ENCODE peak calls at places on chromosomes 2 and 18, in ten cellular contexts. E is mammary epithelial cell, M is AG09319, V is astrocyte, U is HFFc6, O is WTC11, X is PC-9, S is GM13976, K is WERI-Rb-1, Y is cardiac muscle cell. A is an unnamed sample.

GRCh38 chr2:149084924-149085795 is 46.7 kb downstream of the LYPD6B start:
- DNase-seq in Y (no peak), K (no peak), S (no peak), U (peak; percentile 20), X (no peak), O (no peak), E (no peak), M (no peak), V (no peak), A (no peak)

GRCh38 chr2:2837768-2838547 is 506.9 kb upstream of the MYT1L start:
- DNase-seq in V (no peak), O (no peak), K (no peak), M (no peak), S (no peak), Y (no peak), E (no peak), U (no peak), X (no peak), A (no peak)

GRCh38 chr2:219416233-219416598 is 2.0 kb upstream of the DES start:
- DNase-seq in O (no peak), E (no peak), S (no peak), M (no peak), X (no peak), Y (no peak), U (no peak), K (no peak), V (no peak), A (no peak)

GRCh38 chr18:36375118-36375517 is 77.6 kb downstream of the FHOD3 start:
- DNase-seq in M (no peak), U (no peak), V (no peak), S (no peak), Y (no peak), K (no peak), X (no peak), O (no peak), E (no peak), A (no peak)

GRCh38 chr2:236568922-236569592 is 568 bp upstream of the ACKR3 start:
- DNase-seq in U (no peak), Y (no peak), M (no peak), E (no peak), V (no peak), X (no peak), O (no peak), S (no peak), K (no peak), A (no peak)

GRCh38 chr18:75202976-75203375 is 6.0 kb downstream of the PTGR3 start:
- DNase-seq in X (no peak), M (no peak), S (no peak), E (no peak), V (no peak), U (no peak), O (no peak), K (no peak), Y (no peak), A (no peak)

GRCh38 chr2:180722551-180723239 is 257.7 kb upstream of the UBE2E3 start:
- DNase-seq in M (peak; percentile 49), Y (no peak), K (no peak), V (peak; percentile 82), X (peak; percentile 47), U (peak; percentile 64), O (no peak), S (no peak), E (peak; percentile 65), A (no peak)

GRCh38 chr2:105510761-105511669 is 112.2 kb upstream of the FHL2 start:
- DNase-seq in M (no peak), V (peak; percentile 22), E (peak; percentile 61), S (no peak), X (peak; percentile 71), K (no peak), Y (no peak), O (no peak), U (peak; percentile 45), A (no peak)

DNA sequence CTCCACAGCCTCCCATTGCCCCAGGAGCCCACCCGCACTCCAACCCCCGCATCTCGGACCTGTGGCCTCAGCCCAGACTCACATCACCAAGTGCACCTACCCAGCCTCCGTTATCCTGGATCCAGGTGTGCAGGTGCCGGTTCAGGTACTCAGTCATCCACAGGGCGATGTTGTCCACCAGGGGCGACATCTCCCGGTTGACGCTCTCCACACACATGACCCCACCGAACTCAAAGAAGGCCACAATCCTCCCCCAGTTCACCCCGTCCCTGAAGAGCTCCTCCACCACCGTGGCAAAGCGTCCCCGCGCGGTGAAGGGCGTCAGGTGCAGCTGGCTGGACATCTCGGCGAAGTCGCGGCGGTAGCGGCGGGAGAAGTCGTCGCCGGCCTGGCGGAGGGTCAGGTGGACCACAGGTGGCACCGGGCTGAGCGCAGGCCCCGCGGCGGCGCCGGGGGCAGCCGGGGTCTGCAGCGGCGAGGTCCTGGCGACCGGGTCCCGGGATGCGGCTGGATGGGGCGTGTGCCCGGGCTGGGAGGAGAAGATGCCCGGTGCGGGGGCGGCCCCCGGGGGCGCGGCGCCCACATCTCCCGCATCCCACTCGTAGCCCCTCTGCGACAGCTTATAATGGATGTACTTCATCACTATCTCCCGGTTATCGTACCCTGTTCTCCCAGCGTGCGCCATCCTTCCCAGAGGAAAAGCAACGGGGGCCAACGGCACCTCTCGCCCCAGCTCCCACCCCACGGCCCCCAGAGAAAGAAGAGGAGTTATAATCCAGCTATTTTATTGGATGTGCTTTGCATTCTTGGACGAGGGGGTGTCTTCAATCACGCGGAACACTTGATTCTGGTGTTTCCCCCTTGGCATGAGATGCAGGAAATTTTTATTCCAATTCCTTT is 1.3 kb downstream of the BCL2 start:
- DNase-seq in S (peak; percentile 81), O (peak; percentile 85), V (no peak), X (no peak), U (no peak), Y (peak; percentile 35), M (no peak), E (peak; percentile 15), K (no peak), A (peak; percentile 65)
- TF ChIP-seq CTCF in S (peak; percentile 81), O (peak; percentile 62), V (peak; percentile 28), X (no peak), U (peak; percentile 58), Y (peak; percentile 48), M (peak; percentile 51), E (peak; percentile 61), K (peak; percentile 18), A (peak; percentile 53)

GRCh38 chr18:12768622-12769021 is 65.8 kb downstream of the PSMG2 start:
- DNase-seq in U (peak; percentile 46), M (no peak), Y (no peak), K (no peak), V (peak; percentile 24), X (peak; percentile 36), S (no peak), E (peak; percentile 25), O (no peak), A (no peak)

GRCh38 chr18:12765127-12765526 is 62.3 kb downstream of the PSMG2 start:
- DNase-seq in Y (no peak), M (no peak), E (no peak), O (no peak), U (no peak), K (no peak), X (no peak), S (no peak), V (no peak), A (no peak)

GRCh38 chr18:12765586-12765985 is 62.7 kb downstream of the PSMG2 start:
- DNase-seq in Y (no peak), S (no peak), O (no peak), X (no peak), E (no peak), K (no peak), M (no peak), U (no peak), V (no peak), A (no peak)

GRCh38 chr18:12767580-12768155 is 64.8 kb downstream of the PSMG2 start:
- DNase-seq in M (no peak), E (no peak), S (no peak), O (no peak), K (no peak), X (no peak), U (no peak), V (no peak), Y (no peak), A (no peak)

DNA sequence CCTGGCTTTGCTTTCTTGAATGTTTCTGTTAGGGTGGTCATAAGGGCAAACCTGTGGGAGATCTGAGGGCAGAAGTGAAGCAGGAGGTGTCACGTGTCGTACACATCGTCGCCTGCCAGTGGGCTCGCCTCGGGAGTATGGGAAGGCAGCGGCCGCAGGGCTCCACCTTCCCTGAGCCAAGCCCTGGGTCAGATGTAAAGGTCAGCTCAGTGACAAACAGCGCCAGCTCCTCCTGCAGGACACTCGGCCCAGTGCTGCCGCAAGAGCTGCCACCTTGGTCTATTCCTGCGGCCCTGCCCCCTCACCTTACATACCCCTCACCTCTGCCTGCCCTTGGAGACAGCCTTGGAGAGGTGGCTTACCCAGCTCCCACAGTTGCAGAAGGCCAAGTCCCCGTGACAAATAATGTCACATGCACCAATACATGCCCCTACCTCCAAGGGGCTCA is 64.2 kb downstream of the PSMG2 start:
- DNase-seq in Y (peak; percentile 54), O (peak; percentile 82), K (peak; percentile 61), U (no peak), S (no peak), V (no peak), X (no peak), M (no peak), E (no peak), A (peak; percentile 62)
- TF ChIP-seq CTCF in Y (no peak), O (no peak), K (peak; percentile 77), U (no peak), S (no peak), V (no peak), X (no peak), M (no peak), E (no peak), A (peak; percentile 41)

GRCh38 chr2:10448646-10449480 is 736 bp upstream of the ODC1 start:
- DNase-seq in M (no peak), U (peak; percentile 79), K (peak; percentile 98), Y (peak; percentile 93), V (peak; percentile 76), X (peak; percentile 68), S (peak; percentile 72), E (peak; percentile 80), O (peak; percentile 87), A (peak; percentile 93)

GRCh38 chr2:10448208-10448645 is at the start of gene ODC1:
- DNase-seq in E (peak; percentile 88), K (peak; percentile 99), S (peak; percentile 98), U (peak; percentile 96), O (peak; percentile 90), X (peak; percentile 75), V (peak; percentile 70), Y (peak; percentile 95), M (peak; percentile 86), A (peak; percentile 99)

GRCh38 chr2:10446631-10447030 is 1.5 kb downstream of the ODC1 start:
- DNase-seq in K (no peak), V (no peak), X (no peak), E (no peak), S (no peak), M (no peak), O (no peak), U (no peak), Y (no peak), A (no peak)

GRCh38 chr2:10449481-10449831 is 1.3 kb upstream of the ODC1 start:
- DNase-seq in V (no peak), Y (no peak), M (no peak), E (no peak), X (no peak), U (no peak), K (no peak), O (no peak), S (no peak), A (no peak)

GRCh38 chr2:10447300-10448207 is 573 bp downstream of the ODC1 start:
- DNase-seq in K (no peak), V (peak; percentile 35), S (peak; percentile 81), U (peak; percentile 25), E (peak; percentile 42), X (peak; percentile 55), Y (peak; percentile 55), O (peak; percentile 32), M (no peak), A (no peak)
- TF ChIP-seq CTCF in K (no peak), V (no peak), S (no peak), U (no peak), E (no peak), X (peak; percentile 13), Y (no peak), O (no peak), M (no peak), A (no peak)

GRCh38 chr2:17918789-17919188 is 40.3 kb downstream of the KCNS3 start:
- DNase-seq in X (no peak), U (no peak), V (no peak), K (no peak), Y (peak; percentile 13), E (no peak), O (peak; percentile 25), M (no peak), S (no peak), A (no peak)
- TF ChIP-seq CTCF in X (peak; percentile 28), U (peak; percentile 13), V (no peak), K (no peak), Y (no peak), E (peak; percentile 22), O (no peak), M (no peak), S (no peak), A (no peak)

A was measured in nephron progenitor cell.